ENCODE peak calls at places on chromosomes 5 and 9, in five cellular contexts. One of them, this sample, is unnamed.

GRCh38 chr5:33650911-33651310 is 210.1 kb downstream of the TARS1 start:
- DNase-seq in GM20000: no peak
- DNase-seq in H9: no peak
- DNase-seq in GM10248: no peak
- DNase-seq in transverse colon: no peak
- DNase-seq in this sample: no peak

GRCh38 chr9:137275937-137276756 is 1.4 kb upstream of the TOR4A start:
- DNase-seq in GM20000: no peak
- DNase-seq in H9: peak
- DNase-seq in GM10248: no peak
- DNase-seq in transverse colon: no peak
- DNase-seq in this sample: no peak

GRCh38 chr5:52987711-52988329 is 1.3 kb upstream of the ITGA2 start:
- DNase-seq in GM20000: no peak
- DNase-seq in H9: no peak
- DNase-seq in GM10248: no peak
- DNase-seq in transverse colon: no peak
- DNase-seq in this sample: peak

GRCh38 chr9:93655621-93656425 is 79.4 kb downstream of the PHF2 start:
- DNase-seq in GM20000: no peak
- DNase-seq in H9: no peak
- DNase-seq in GM10248: no peak
- DNase-seq in transverse colon: peak
- DNase-seq in this sample: no peak

GRCh38 chr9:24189986-24190385 is 355.7 kb downstream of the IZUMO3 start:
- DNase-seq in GM20000: no peak
- DNase-seq in H9: no peak
- DNase-seq in GM10248: no peak
- DNase-seq in transverse colon: no peak
- DNase-seq in this sample: no peak

GRCh38 chr9:677461-678097 is 163.9 kb upstream of the DMRT1 start:
- DNase-seq in GM20000: no peak
- DNase-seq in H9: no peak
- DNase-seq in GM10248: no peak
- DNase-seq in transverse colon: no peak
- DNase-seq in this sample: no peak

GRCh38 chr9:22030101-22030598 is 21.0 kb upstream of the CDKN2B start:
- DNase-seq in GM20000: no peak
- DNase-seq in H9: no peak
- DNase-seq in GM10248: no peak
- DNase-seq in transverse colon: no peak
- DNase-seq in this sample: no peak

GRCh38 chr5:116529615-116530014 is 45.0 kb downstream of the SEMA6A start:
- DNase-seq in GM20000: no peak
- DNase-seq in H9: no peak
- DNase-seq in GM10248: no peak
- DNase-seq in transverse colon: peak
- DNase-seq in this sample: no peak

GRCh38 chr9:14188011-14188410 is 125.9 kb downstream of the NFIB start:
- DNase-seq in GM20000: no peak
- DNase-seq in H9: no peak
- DNase-seq in GM10248: no peak
- DNase-seq in transverse colon: no peak
- DNase-seq in this sample: no peak

GRCh38 chr9:92122061-92122460 is 6.8 kb upstream of the SPTLC1 start:
- DNase-seq in GM20000: no peak
- DNase-seq in H9: no peak
- DNase-seq in GM10248: no peak
- DNase-seq in transverse colon: no peak
- DNase-seq in this sample: no peak

GRCh38 chr5:111004291-111004690 is 67.2 kb upstream of the TSLP start:
- DNase-seq in GM20000: no peak
- DNase-seq in H9: no peak
- DNase-seq in GM10248: no peak
- DNase-seq in transverse colon: no peak
- DNase-seq in this sample: no peak

GRCh38 chr9:136482046-136482792 is 621 bp downstream of the SEC16A start:
- DNase-seq in GM20000: no peak
- DNase-seq in H9: no peak
- DNase-seq in GM10248: no peak
- DNase-seq in transverse colon: peak
- DNase-seq in this sample: no peak

GRCh38 chr5:174271316-174271715 is 225.8 kb downstream of the NSG2 start:
- DNase-seq in GM20000: no peak
- DNase-seq in H9: no peak
- DNase-seq in GM10248: no peak
- DNase-seq in transverse colon: peak
- DNase-seq in this sample: no peak

GRCh38 chr5:178418031-178418430 is 172.2 kb downstream of the COL23A1 start:
- DNase-seq in GM20000: no peak
- DNase-seq in H9: no peak
- DNase-seq in GM10248: no peak
- DNase-seq in transverse colon: no peak
- DNase-seq in this sample: no peak

GRCh38 chr5:80975065-80975464 is 14.9 kb downstream of the RASGRF2 start:
- DNase-seq in GM20000: no peak
- DNase-seq in H9: no peak
- DNase-seq in GM10248: no peak
- DNase-seq in transverse colon: no peak
- DNase-seq in this sample: no peak

GRCh38 chr9:107707915-107708441 is 218.4 kb upstream of the KLF4 start:
- DNase-seq in GM20000: no peak
- DNase-seq in H9: no peak
- DNase-seq in GM10248: no peak
- DNase-seq in transverse colon: no peak
- DNase-seq in this sample: no peak

GRCh38 chr5:74044936-74045335 is 418.9 kb downstream of the ARHGEF28 start:
- DNase-seq in GM20000: no peak
- DNase-seq in H9: no peak
- DNase-seq in GM10248: no peak
- DNase-seq in transverse colon: no peak
- DNase-seq in this sample: no peak

GRCh38 chr5:163503106-163504090 is 2.0 kb upstream of the MAT2B start:
- DNase-seq in GM20000: peak
- DNase-seq in H9: peak
- DNase-seq in GM10248: peak
- DNase-seq in transverse colon: peak
- DNase-seq in this sample: peak

GRCh38 chr9:129182625-129183494 is 4.8 kb upstream of the IER5L start:
- DNase-seq in GM20000: no peak
- DNase-seq in H9: peak
- DNase-seq in GM10248: no peak
- DNase-seq in transverse colon: peak
- DNase-seq in this sample: peak
- TF ChIP-seq CTCF in GM20000: no peak
- TF ChIP-seq CTCF in H9: peak
- TF ChIP-seq CTCF in GM10248: peak
- TF ChIP-seq CTCF in transverse colon: peak
- TF ChIP-seq CTCF in this sample: peak

GRCh38 chr5:140840978-140841962 is at the start of gene PCDHA8:
- DNase-seq in GM20000: no peak
- DNase-seq in H9: peak
- DNase-seq in GM10248: no peak
- DNase-seq in transverse colon: no peak
- DNase-seq in this sample: no peak
- TF ChIP-seq CTCF in GM20000: no peak
- TF ChIP-seq CTCF in H9: peak
- TF ChIP-seq CTCF in GM10248: no peak
- TF ChIP-seq CTCF in transverse colon: no peak
- TF ChIP-seq CTCF in this sample: no peak

DNA sequence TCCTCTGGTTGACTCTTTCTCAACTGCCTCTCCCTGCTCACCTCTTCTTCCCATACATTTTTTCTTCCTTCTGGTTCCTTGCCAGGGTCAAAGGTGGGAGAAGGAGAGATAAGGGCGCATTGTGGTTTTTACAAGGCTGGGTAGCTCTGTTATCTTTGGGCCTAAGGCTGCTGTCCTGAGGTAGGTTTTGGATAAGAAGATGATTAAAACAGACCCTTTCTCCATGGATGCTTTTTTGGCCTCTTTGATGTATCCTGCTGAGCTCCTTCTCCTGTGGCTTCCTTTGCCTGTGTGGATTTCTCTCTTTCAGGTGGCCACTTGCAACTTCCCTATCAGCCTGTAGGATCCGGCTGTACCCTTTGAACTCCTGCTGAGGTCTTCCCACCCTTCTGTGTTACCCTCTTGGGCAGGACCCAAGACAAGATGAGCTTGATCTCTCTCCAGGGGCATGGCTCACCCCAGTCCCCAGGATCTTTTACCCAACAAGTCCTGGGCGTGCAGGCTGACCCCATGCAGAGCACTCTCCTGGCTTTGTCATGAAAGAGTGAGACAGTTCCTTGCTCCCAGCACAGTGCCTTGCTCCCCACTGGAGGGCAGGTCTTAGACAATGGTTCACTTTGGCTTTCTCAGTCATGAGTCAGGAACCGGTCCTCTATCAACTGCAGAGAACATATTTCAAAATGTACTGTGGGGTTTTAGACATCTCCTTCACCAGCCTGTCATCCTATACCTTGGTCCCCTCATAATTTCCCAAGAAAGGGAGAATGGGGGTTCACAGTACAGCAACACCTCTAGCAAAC is 197.9 kb downstream of the TLE4 start:
- DNase-seq in GM20000: no peak
- DNase-seq in H9: no peak
- DNase-seq in GM10248: no peak
- DNase-seq in transverse colon: no peak
- DNase-seq in this sample: no peak
- TF ChIP-seq CTCF in GM20000: no peak
- TF ChIP-seq CTCF in H9: no peak
- TF ChIP-seq CTCF in GM10248: no peak
- TF ChIP-seq CTCF in transverse colon: no peak
- TF ChIP-seq CTCF in this sample: no peak

DNA sequence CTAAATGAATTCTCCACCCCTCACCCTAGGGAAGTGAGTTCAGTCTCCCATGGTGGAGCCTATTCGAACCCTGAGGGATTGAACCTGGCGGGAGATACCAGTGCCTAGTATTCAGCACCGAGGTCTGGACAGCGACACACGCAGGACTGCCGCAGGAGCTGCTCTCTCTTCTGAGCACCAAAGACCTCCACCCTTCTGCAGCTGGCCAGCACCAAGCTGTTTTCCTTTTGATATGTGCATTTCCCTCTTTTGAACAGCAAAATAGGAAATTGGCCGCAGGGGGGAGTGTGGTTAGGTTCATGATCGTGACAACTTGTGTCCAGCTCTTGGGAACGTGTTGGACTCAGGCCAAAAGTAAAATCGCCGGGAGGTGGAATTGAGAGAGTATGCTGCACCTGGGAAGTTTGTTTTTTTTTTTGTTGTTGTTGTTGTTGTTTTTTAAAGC is 1.2 kb upstream of the PCSK1 start:
- DNase-seq in GM20000: peak
- DNase-seq in H9: peak
- DNase-seq in GM10248: peak
- DNase-seq in transverse colon: peak
- DNase-seq in this sample: peak
- TF ChIP-seq CTCF in GM20000: no peak
- TF ChIP-seq CTCF in H9: peak
- TF ChIP-seq CTCF in GM10248: no peak
- TF ChIP-seq CTCF in transverse colon: no peak
- TF ChIP-seq CTCF in this sample: no peak

DNA sequence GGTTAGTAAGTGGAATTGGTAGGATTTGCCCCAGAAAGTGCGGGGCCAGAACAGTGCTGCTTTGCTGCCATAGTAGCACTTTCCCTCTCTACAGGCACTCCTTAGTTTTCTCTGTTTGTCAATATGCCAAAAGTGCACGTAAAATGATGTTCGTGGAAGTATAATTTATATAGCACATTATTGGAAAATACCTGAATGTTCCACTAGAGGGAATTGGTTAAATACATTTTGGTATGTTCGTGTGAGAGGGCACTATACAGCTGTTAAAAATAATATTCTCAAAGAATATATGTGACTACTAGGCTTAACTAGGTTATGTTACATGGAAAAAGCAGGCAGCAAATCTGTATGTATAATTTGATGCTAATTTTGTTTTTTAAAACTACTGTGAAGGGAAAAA is 184.0 kb upstream of the GDNF start:
- DNase-seq in GM20000: no peak
- DNase-seq in H9: no peak
- DNase-seq in GM10248: no peak
- DNase-seq in transverse colon: no peak
- DNase-seq in this sample: no peak
- TF ChIP-seq CTCF in GM20000: no peak
- TF ChIP-seq CTCF in H9: no peak
- TF ChIP-seq CTCF in GM10248: no peak
- TF ChIP-seq CTCF in transverse colon: no peak
- TF ChIP-seq CTCF in this sample: peak

GRCh38 chr5:122501087-122501435 is 189.0 kb downstream of the SNCAIP start:
- DNase-seq in GM20000: no peak
- DNase-seq in H9: no peak
- DNase-seq in GM10248: no peak
- DNase-seq in transverse colon: no peak
- DNase-seq in this sample: no peak
- TF ChIP-seq CTCF in GM20000: no peak
- TF ChIP-seq CTCF in H9: no peak
- TF ChIP-seq CTCF in GM10248: no peak
- TF ChIP-seq CTCF in transverse colon: no peak
- TF ChIP-seq CTCF in this sample: no peak

GRCh38 chr5:14665949-14666741 is 1.6 kb downstream of the OTULIN start:
- DNase-seq in GM20000: peak
- DNase-seq in H9: no peak
- DNase-seq in GM10248: peak
- DNase-seq in transverse colon: peak
- DNase-seq in this sample: peak
- TF ChIP-seq CTCF in GM20000: no peak
- TF ChIP-seq CTCF in H9: peak
- TF ChIP-seq CTCF in GM10248: no peak
- TF ChIP-seq CTCF in transverse colon: no peak
- TF ChIP-seq CTCF in this sample: no peak

GRCh38 chr9:117164512-117164911 is 250.3 kb downstream of the ASTN2 start:
- DNase-seq in GM20000: no peak
- DNase-seq in H9: no peak
- DNase-seq in GM10248: no peak
- DNase-seq in transverse colon: no peak
- DNase-seq in this sample: no peak

GRCh38 chr9:117156771-117157535 is 257.9 kb downstream of the ASTN2 start:
- DNase-seq in GM20000: no peak
- DNase-seq in H9: no peak
- DNase-seq in GM10248: no peak
- DNase-seq in transverse colon: no peak
- DNase-seq in this sample: no peak

GRCh38 chr9:117156150-117156688 is 258.6 kb downstream of the ASTN2 start:
- DNase-seq in GM20000: no peak
- DNase-seq in H9: no peak
- DNase-seq in GM10248: no peak
- DNase-seq in transverse colon: no peak
- DNase-seq in this sample: no peak

DNA sequence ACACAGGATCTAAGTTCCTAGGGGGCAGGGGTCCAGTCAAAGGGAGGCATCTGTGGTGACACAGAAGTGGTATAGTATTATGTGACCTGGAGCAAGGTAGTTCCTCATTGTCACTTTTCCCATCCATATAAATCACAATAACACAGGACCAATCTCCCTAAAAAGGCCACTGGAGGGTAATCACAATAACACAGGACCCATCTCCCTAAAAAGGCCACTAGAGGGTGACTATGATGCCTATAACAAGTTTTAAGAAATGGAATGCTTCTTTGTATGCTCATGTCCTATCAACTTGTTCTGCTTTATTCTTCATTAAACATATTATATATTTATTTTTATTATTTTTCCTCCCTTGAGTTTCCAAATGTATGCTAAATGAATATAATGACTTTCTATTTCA is 254.6 kb downstream of the ASTN2 start:
- DNase-seq in GM20000: no peak
- DNase-seq in H9: no peak
- DNase-seq in GM10248: no peak
- DNase-seq in transverse colon: no peak
- DNase-seq in this sample: no peak
- TF ChIP-seq CTCF in GM20000: no peak
- TF ChIP-seq CTCF in H9: peak
- TF ChIP-seq CTCF in GM10248: no peak
- TF ChIP-seq CTCF in transverse colon: no peak
- TF ChIP-seq CTCF in this sample: no peak